ENCODE peak calls at places on chromosomes 4 and X, in six cellular contexts. V is endodermal cell, Q is endothelial cell, J is cardiac fibroblast, C is AG10803, L is NCI-H1105. Z is an unnamed sample.
A peak's percentile ranks its signal among the peaks of the same experiment; 100 is the strongest.

GRCh38 chr4:33930497-33930896 is 2313.8 kb downstream of the ARAP2 start:
- DNase-seq in Q (no peak), C (peak; percentile 16), J (peak; percentile 11), V (no peak), L (no peak), Z (no peak)

GRCh38 chrX:54639346-54640102 is 109.5 kb downstream of the GNL3L start:
- DNase-seq in V (peak; percentile 95), Q (peak; percentile 77), C (peak; percentile 97), L (peak; percentile 93), J (peak; percentile 98), Z (peak; percentile 98)

GRCh38 chrX:21176927-21177571 is 197.2 kb upstream of the CNKSR2 start:
- DNase-seq in Q (no peak), L (no peak), C (peak; percentile 24), J (no peak), V (no peak), Z (no peak)

GRCh38 chrX:40266490-40267333 is 169.0 kb upstream of the BCOR start:
- DNase-seq in L (peak; percentile 26), C (peak; percentile 59), J (peak; percentile 69), V (peak; percentile 94), Q (peak; percentile 71), Z (peak; percentile 87)

GRCh38 chr4:52102587-52102986 is 51.5 kb downstream of the SPATA18 start:
- DNase-seq in V (no peak), L (no peak), J (no peak), Q (no peak), C (no peak), Z (no peak)

GRCh38 chrX:13666836-13667235 is 13.9 kb downstream of the TCEANC start:
- DNase-seq in Q (no peak), J (peak; percentile 52), L (no peak), V (no peak), C (no peak), Z (no peak)

GRCh38 chrX:103704863-103705262 is 5.8 kb upstream of the TMEM31 start:
- DNase-seq in V (no peak), J (no peak), C (no peak), Q (no peak), L (no peak), Z (no peak)

GRCh38 chr4:138090145-138090917 is 151.8 kb downstream of the SLC7A11 start:
- DNase-seq in L (peak; percentile 44), V (peak; percentile 79), C (peak; percentile 78), J (peak; percentile 89), Q (peak; percentile 67), Z (peak; percentile 72)

GRCh38 chr4:98786866-98787265 is 128.5 kb upstream of the TSPAN5 start:
- DNase-seq in C (peak; percentile 20), V (no peak), L (no peak), Q (no peak), J (no peak), Z (no peak)

GRCh38 chr4:187059031-187059430 is 335.4 kb upstream of the FAT1 start:
- DNase-seq in Q (no peak), C (no peak), J (no peak), L (no peak), V (no peak), Z (no peak)

GRCh38 chr4:165379662-165380061 is 854 bp downstream of the CPE start:
- DNase-seq in J (peak; percentile 21), L (peak; percentile 53), C (no peak), Q (no peak), V (peak; percentile 90), Z (peak; percentile 70)

GRCh38 chr4:42339935-42340406 is 57.3 kb upstream of the SHISA3 start:
- DNase-seq in L (no peak), J (peak; percentile 93), Q (no peak), C (no peak), V (peak; percentile 66), Z (peak; percentile 71)

GRCh38 chrX:119728487-119728886 is 29.9 kb upstream of the SOWAHD start:
- DNase-seq in V (peak; percentile 68), C (no peak), Q (peak; percentile 18), L (no peak), J (no peak), Z (peak; percentile 64)

GRCh38 chrX:53320543-53321215 is 39.3 kb upstream of the IQSEC2 start:
- DNase-seq in L (no peak), Q (no peak), V (peak; percentile 68), J (no peak), C (no peak), Z (no peak)

GRCh38 chr4:52197351-52197750 is 146.2 kb downstream of the SPATA18 start:
- DNase-seq in J (no peak), L (no peak), C (peak; percentile 54), V (no peak), Q (no peak), Z (no peak)

GRCh38 chr4:82744284-82744963 is 54.2 kb downstream of the SCD5 start:
- DNase-seq in V (no peak), J (no peak), C (no peak), L (no peak), Q (no peak), Z (peak; percentile 84)

GRCh38 chrX:148813422-148813821 is 313.0 kb downstream of the AFF2 start:
- DNase-seq in V (no peak), L (no peak), C (no peak), Q (no peak), J (no peak), Z (no peak)

GRCh38 chr4:182093947-182094346 is 149.3 kb upstream of the TENM3 start:
- DNase-seq in C (no peak), L (no peak), J (no peak), V (no peak), Q (no peak), Z (no peak)

GRCh38 chr4:86556791-86557415 is 37.2 kb upstream of the PTPN13 start:
- DNase-seq in J (peak; percentile 23), L (no peak), Q (no peak), C (no peak), V (no peak), Z (no peak)

GRCh38 chr4:8182294-8182693 is 16.8 kb upstream of the SH3TC1 start:
- DNase-seq in Q (no peak), C (no peak), L (no peak), V (no peak), J (no peak), Z (no peak)

GRCh38 chrX:126272795-126273497 is 106.9 kb upstream of the DCAF12L2 start:
- DNase-seq in L (no peak), Q (no peak), J (no peak), V (no peak), C (no peak), Z (no peak)

GRCh38 chr4:142509881-142510280 is 336.2 kb downstream of the INPP4B start:
- DNase-seq in Q (no peak), L (no peak), V (no peak), C (no peak), J (no peak), Z (no peak)

GRCh38 chr4:140309124-140309870 is 64.1 kb upstream of the SCOC start:
- DNase-seq in V (peak; percentile 78), Q (no peak), C (peak; percentile 68), J (no peak), L (no peak), Z (no peak)

GRCh38 chrX:129697204-129697829 is 41.5 kb upstream of the XPNPEP2 start:
- DNase-seq in J (no peak), C (no peak), L (no peak), V (no peak), Q (no peak), Z (peak; percentile 31)

GRCh38 chr4:76896731-76897521 is 1.0 kb downstream of the SOWAHB start:
- DNase-seq in V (peak; percentile 86), L (peak; percentile 43), C (peak; percentile 9), J (peak; percentile 13), Q (peak; percentile 58), Z (peak; percentile 82)

GRCh38 chr4:8644461-8644891 is 51.9 kb downstream of the CPZ start:
- DNase-seq in V (peak; percentile 47), C (no peak), Q (no peak), L (no peak), J (no peak), Z (peak; percentile 63)

GRCh38 chr4:103329642-103330041 is 131.5 kb upstream of the CENPE start:
- DNase-seq in V (no peak), J (no peak), L (no peak), C (no peak), Q (no peak), Z (no peak)

Z was measured in islet precursor cell.